ENCODE peak calls at places on chromosomes 5 and 9, in seven cellular contexts. Y is breast epithelium, B is PC-9, V is stomach, D is WERI-Rb-1, Z is cardiac muscle cell, H is GM10248. K is an unnamed sample.
A peak's percentile ranks its signal among the peaks of the same experiment; 100 is the strongest.

GRCh38 chr5:30781642-30782041 is 411.8 kb upstream of the CDH6 start:
- DNase-seq in Y (no peak), B (no peak), V (no peak), D (no peak), Z (no peak), H (no peak), K (no peak)

GRCh38 chr5:80184235-80185023 is 71.4 kb downstream of the SERINC5 start:
- DNase-seq in Y (no peak), B (peak; percentile 70), V (peak; percentile 72), D (no peak), Z (no peak), H (no peak), K (no peak)

GRCh38 chr9:84436386-84437114 is 96.0 kb upstream of the SLC28A3 start:
- DNase-seq in Y (no peak), B (no peak), V (no peak), D (no peak), Z (peak; percentile 18), H (no peak), K (no peak)

GRCh38 chr5:135708481-135708880 is 126.0 kb upstream of the SLC25A48 start:
- DNase-seq in Y (no peak), B (no peak), V (no peak), D (no peak), Z (no peak), H (no peak), K (no peak)

GRCh38 chr9:20854444-20854843 is 170.4 kb downstream of the FOCAD start:
- DNase-seq in Y (no peak), B (no peak), V (no peak), D (no peak), Z (no peak), H (no peak), K (no peak)

GRCh38 chr5:179258922-179259730 is 86.1 kb downstream of the ADAMTS2 start:
- DNase-seq in Y (no peak), B (no peak), V (peak; percentile 25), D (no peak), Z (peak; percentile 91), H (no peak), K (no peak)

GRCh38 chr9:135563858-135564257 is 2.3 kb downstream of the PAEP start:
- DNase-seq in Y (no peak), B (no peak), V (peak; percentile 21), D (no peak), Z (no peak), H (no peak), K (no peak)

GRCh38 chr9:99103909-99104458 is 929 bp upstream of the TGFBR1 start:
- DNase-seq in Y (peak; percentile 35), B (peak; percentile 3), V (no peak), D (no peak), Z (peak; percentile 48), H (peak; percentile 18), K (no peak)

GRCh38 chr9:85178486-85178885 is 509.0 kb downstream of the NTRK2 start:
- DNase-seq in Y (no peak), B (no peak), V (no peak), D (no peak), Z (no peak), H (no peak), K (no peak)

GRCh38 chr9:95005276-95006141 is 279.0 kb downstream of the AOPEP start:
- DNase-seq in Y (no peak), B (no peak), V (no peak), D (peak; percentile 16), Z (no peak), H (no peak), K (no peak)

GRCh38 chr5:74640450-74641013 is at the start of gene ENC1:
- DNase-seq in Y (peak; percentile 74), B (peak; percentile 90), V (peak; percentile 88), D (peak; percentile 95), Z (peak; percentile 94), H (peak; percentile 72), K (no peak)

GRCh38 chr5:1725641-1726468 is 73.8 kb downstream of the MRPL36 start:
- DNase-seq in Y (no peak), B (no peak), V (peak; percentile 22), D (peak; percentile 8), Z (peak; percentile 8), H (no peak), K (no peak)

GRCh38 chr5:177301503-177302165 is 1.9 kb downstream of the RAB24 start:
- DNase-seq in Y (peak; percentile 84), B (peak; percentile 90), V (peak; percentile 67), D (no peak), Z (no peak), H (no peak), K (no peak)

GRCh38 chr9:89576404-89576824 is 28.4 kb upstream of the GADD45G start:
- DNase-seq in Y (no peak), B (no peak), V (no peak), D (no peak), Z (peak; percentile 56), H (no peak), K (no peak)

GRCh38 chr9:88535226-88535931 is 401 bp downstream of the NXNL2 start:
- DNase-seq in Y (no peak), B (no peak), V (peak; percentile 30), D (no peak), Z (no peak), H (no peak), K (no peak)

GRCh38 chr5:83983852-83984251 is 263.2 kb upstream of the HAPLN1 start:
- DNase-seq in Y (no peak), B (no peak), V (no peak), D (no peak), Z (no peak), H (no peak), K (no peak)

DNA sequence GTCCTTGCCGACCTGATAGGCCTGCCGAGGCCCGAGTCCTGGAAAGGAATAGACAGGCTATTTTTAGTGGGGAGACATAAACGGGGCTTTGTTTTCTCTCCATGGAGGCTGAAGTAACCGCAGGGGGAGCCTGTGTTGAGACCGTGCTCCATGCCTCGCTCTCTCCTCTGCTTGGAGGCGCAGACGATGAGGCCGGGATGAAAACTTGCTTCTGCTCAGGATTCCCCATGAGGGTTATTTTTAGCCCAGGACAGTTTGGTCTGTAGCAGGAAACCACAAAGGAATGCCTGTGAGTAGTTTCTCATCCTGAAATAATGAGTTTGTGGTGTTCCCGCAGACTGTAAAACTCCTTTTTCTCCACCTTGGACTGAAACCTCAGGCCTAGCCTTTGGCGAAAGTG is 81.9 kb upstream of the RARS1 start:
- DNase-seq in Y (peak; percentile 40), B (no peak), V (no peak), D (no peak), Z (peak; percentile 92), H (no peak), K (no peak)
- TF ChIP-seq CTCF in Y (no peak), B (no peak), V (no peak), D (no peak), Z (peak; percentile 18), H (no peak), K (no peak)

GRCh38 chr5:40679998-40680681 is 425 bp downstream of the PTGER4 start:
- DNase-seq in Y (no peak), B (no peak), V (no peak), D (no peak), Z (no peak), H (peak; percentile 10), K (no peak)

GRCh38 chr5:40681351-40682311 is 1.9 kb downstream of the PTGER4 start:
- DNase-seq in Y (no peak), B (no peak), V (peak; percentile 44), D (peak; percentile 22), Z (no peak), H (peak; percentile 19), K (no peak)

GRCh38 chr5:40679071-40679997 is at the start of gene PTGER4:
- DNase-seq in Y (peak; percentile 83), B (peak; percentile 100), V (peak; percentile 96), D (peak; percentile 86), Z (peak; percentile 91), H (peak; percentile 87), K (peak; percentile 93)

GRCh38 chr5:40682431-40683017 is 2.8 kb downstream of the PTGER4 start:
- DNase-seq in Y (no peak), B (no peak), V (no peak), D (no peak), Z (no peak), H (no peak), K (no peak)

GRCh38 chr5:40680741-40681350 is 1.1 kb downstream of the PTGER4 start:
- DNase-seq in Y (no peak), B (no peak), V (no peak), D (peak; percentile 37), Z (no peak), H (peak; percentile 22), K (no peak)
- TF ChIP-seq CTCF in Y (no peak), B (no peak), V (no peak), D (peak; percentile 24), Z (no peak), H (no peak), K (no peak)

GRCh38 chr5:180494060-180494509 is at the start of gene CNOT6:
- DNase-seq in Y (peak; percentile 91), B (peak; percentile 96), V (peak; percentile 94), D (peak; percentile 81), Z (peak; percentile 98), H (peak; percentile 99), K (peak; percentile 90)

GRCh38 chr5:180495292-180495691 is 1.1 kb downstream of the CNOT6 start:
- DNase-seq in Y (no peak), B (no peak), V (no peak), D (no peak), Z (no peak), H (no peak), K (no peak)

GRCh38 chr5:180494510-180495181 is 467 bp downstream of the CNOT6 start:
- DNase-seq in Y (peak; percentile 26), B (peak; percentile 15), V (peak; percentile 50), D (peak; percentile 10), Z (peak; percentile 34), H (peak; percentile 67), K (no peak)

GRCh38 chr5:180492226-180492903 is 1.8 kb upstream of the CNOT6 start:
- DNase-seq in Y (no peak), B (no peak), V (no peak), D (no peak), Z (no peak), H (no peak), K (no peak)

GRCh38 chr5:180491496-180491895 is 2.7 kb upstream of the CNOT6 start:
- DNase-seq in Y (no peak), B (no peak), V (no peak), D (peak; percentile 11), Z (no peak), H (no peak), K (no peak)
- TF ChIP-seq CTCF in Y (no peak), B (no peak), V (no peak), D (peak; percentile 11), Z (no peak), H (no peak), K (peak; percentile 20)

GRCh38 chr9:129676970-129677369 is 11.5 kb downstream of the PRRX2 start:
- DNase-seq in Y (no peak), B (no peak), V (no peak), D (peak; percentile 94), Z (no peak), H (no peak), K (peak; percentile 97)
- TF ChIP-seq CTCF in Y (no peak), B (no peak), V (no peak), D (peak; percentile 53), Z (no peak), H (no peak), K (peak; percentile 55)

K was measured in D721Med.